ENCODE peak calls at places on chromosomes 6 and 20, in four cellular contexts. B is PC-9, W is neural progenitor cell, S is right atrium auricular region. I is an unnamed sample. For H3K4me1, the result is how much of the 10 kb centered on the place peaks cover.

GRCh38 chr20:50305636-50306477 is 115.2 kb downstream of the CEBPB start:
- DNase-seq in B (peak), S (no peak), W (no peak), I (no peak)

GRCh38 chr6:53630533-53631269 is 34.9 kb downstream of the KLHL31 start:
- DNase-seq in S (no peak), W (no peak), B (no peak), I (no peak)

GRCh38 chr6:3746119-3746691 is 5.3 kb downstream of the PXDC1 start:
- DNase-seq in S (no peak), W (no peak), B (no peak), I (no peak)

GRCh38 chr6:47420394-47421371 is 56.9 kb upstream of the CD2AP start:
- DNase-seq in B (peak), W (no peak), S (no peak), I (no peak)

GRCh38 chr20:962223-962622 is 39.9 kb downstream of the RSPO4 start:
- DNase-seq in S (no peak), B (no peak), W (no peak), I (no peak)

GRCh38 chr20:20820104-20820503 is 107.7 kb upstream of the RALGAPA2 start:
- DNase-seq in B (no peak), W (peak), S (no peak), I (no peak)

GRCh38 chr6:79719248-79719975 is 88.3 kb downstream of the SH3BGRL2 start:
- DNase-seq in W (no peak), S (no peak), B (no peak), I (no peak)

GRCh38 chr6:21199246-21199645 is 394.3 kb upstream of the SOX4 start:
- DNase-seq in W (peak), B (no peak), S (no peak), I (no peak)

GRCh38 chr6:29005183-29005885 is at the start of gene ZNF311:
- DNase-seq in W (peak), B (no peak), S (no peak), I (peak)

GRCh38 chr6:105034470-105034869 is 77.6 kb downstream of the LIN28B start:
- DNase-seq in W (no peak), B (no peak), S (no peak), I (no peak)

GRCh38 chr20:29497261-29497671 is 1760.2 kb upstream of the DEFB115 start:
- DNase-seq in B (peak), W (no peak), S (no peak), I (peak)

GRCh38 chr6:32462609-32463008 is 22.9 kb downstream of the HLA-DRA start:
- DNase-seq in S (no peak), B (no peak), W (peak), I (no peak)

GRCh38 chr20:32999603-33000250 is 4.5 kb downstream of the SUN5 start:
- DNase-seq in S (no peak), B (no peak), W (no peak), I (no peak)

GRCh38 chr20:54221996-54222890 is 14.4 kb downstream of the PFDN4 start:
- DNase-seq in B (peak), W (no peak), S (no peak), I (no peak)

GRCh38 chr6:141413196-141413595 is 719.5 kb upstream of the GJE1 start:
- DNase-seq in B (no peak), W (no peak), S (no peak), I (no peak)

GRCh38 chr6:42710316-42710715 is 12.1 kb downstream of the PRPH2 start:
- DNase-seq in B (no peak), S (no peak), W (peak), I (no peak)

GRCh38 chr6:9062581-9062980 is 627.2 kb upstream of the SLC35B3 start:
- DNase-seq in S (no peak), W (no peak), B (no peak), I (no peak)

GRCh38 chr20:25018841-25019240 is 26.3 kb upstream of the APMAP start:
- DNase-seq in S (no peak), B (no peak), W (no peak), I (no peak)

GRCh38 chr6:148064406-148065134 is 278.1 kb upstream of the SASH1 start:
- DNase-seq in W (no peak), S (no peak), B (no peak), I (peak)

GRCh38 chr6:100455230-100456124 is 9.2 kb downstream of the SIM1 start:
- DNase-seq in S (no peak), B (no peak), W (peak), I (peak)

GRCh38 chr6:3872370-3872854 is 23.2 kb downstream of the FAM50B start:
- DNase-seq in B (no peak), S (no peak), W (no peak), I (no peak)

GRCh38 chr20:57913156-57913930 is 203.5 kb upstream of the PMEPA1 start:
- DNase-seq in B (no peak), W (no peak), S (no peak), I (no peak)
- H3K4me3 ChIP-seq in B (no peak), W (no peak), S (no peak), I (no peak)

DNA sequence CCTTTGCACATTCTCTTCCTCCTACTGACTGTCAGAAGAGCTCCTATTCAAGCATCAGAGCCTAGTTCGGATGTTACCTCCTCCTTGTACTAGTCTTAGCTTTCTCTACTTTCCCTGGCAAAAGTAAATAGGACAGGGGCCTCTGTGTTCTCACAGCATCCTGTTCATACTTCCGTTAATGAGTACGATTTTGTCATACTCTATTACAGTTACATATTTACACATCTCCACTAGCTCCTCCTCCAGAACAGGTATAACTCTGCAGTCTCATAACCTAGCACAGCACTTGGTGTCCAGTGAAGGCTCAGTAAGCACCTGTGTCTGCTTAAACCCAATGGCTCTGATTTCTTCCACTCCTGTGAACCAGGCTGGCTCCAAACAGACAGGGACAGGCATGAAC is 7.0 kb downstream of the ELMO2 start:
- DNase-seq in S (no peak), W (no peak), B (no peak), I (no peak)
- H3K4me1 ChIP-seq in S (half or more), W (under half), B (under half), I (under half)

GRCh38 chr6:41505084-41506049 is 40.8 kb upstream of the FOXP4 start:
- DNase-seq in W (peak), B (no peak), S (peak), I (peak)
- H3K4me3 ChIP-seq in W (peak), B (no peak), S (peak), I (peak)

GRCh38 chr20:44172572-44172950 is 14.4 kb downstream of the JPH2 start:
- DNase-seq in W (no peak), S (no peak), B (no peak), I (no peak)
- H3K4me1 ChIP-seq in W (under half), S (half or more), B (half or more), I (under half)

DNA sequence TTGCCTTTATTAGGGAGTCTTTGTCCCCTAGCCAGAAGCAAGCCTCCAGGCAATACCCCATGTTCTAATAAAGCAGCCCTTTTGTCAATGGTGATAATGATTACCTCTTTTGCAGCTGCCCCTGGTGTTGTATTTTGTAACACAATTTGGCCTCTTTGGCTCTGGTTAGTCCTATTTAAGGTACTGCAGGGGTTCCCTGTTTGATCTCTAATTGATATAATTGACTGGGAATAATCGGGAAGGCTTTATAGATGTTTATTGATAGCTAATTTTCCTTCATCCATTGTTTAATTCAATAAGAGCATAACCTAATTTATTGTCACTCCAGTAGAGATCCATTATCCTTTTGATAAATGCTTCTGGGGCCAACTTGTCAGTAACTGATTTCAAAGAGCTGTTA is 537.2 kb downstream of the PKHD1 start:
- DNase-seq in W (peak), S (no peak), B (no peak), I (no peak)
- H3K4me3 ChIP-seq in W (no peak), S (no peak), B (no peak), I (no peak)